ENCODE peak calls at places on chromosomes 7 and 10, in seven cellular contexts. X is adrenal gland, R is fibroblast of the aortic adventitia, N is PC-9, S is glutamatergic neuron, G is H9, D is thoracic aorta. Z is an unnamed sample.

GRCh38 chr7:95690367-95690947 is 81.9 kb upstream of the DYNC1I1 start:
- DNase-seq in X (peak), R (peak), N (peak), S (no peak), G (no peak), D (no peak), Z (peak)

GRCh38 chr10:77909755-77910375 is 16.7 kb downstream of the DLG5 start:
- DNase-seq in X (peak), R (peak), N (peak), S (no peak), G (peak), D (no peak), Z (peak)

GRCh38 chr10:34813626-34814227 is 1.4 kb downstream of the PARD3 start:
- DNase-seq in X (peak), R (peak), N (peak), S (no peak), G (no peak), D (no peak), Z (peak)

GRCh38 chr7:72254455-72254854 is 157.7 kb downstream of the CALN1 start:
- DNase-seq in X (no peak), R (no peak), N (no peak), S (no peak), G (no peak), D (no peak), Z (no peak)

GRCh38 chr10:22244001-22244400 is 26.2 kb upstream of the EBLN1 start:
- DNase-seq in X (no peak), R (no peak), N (no peak), S (no peak), G (peak), D (no peak), Z (no peak)

GRCh38 chr7:131111-132094 is 61.0 kb upstream of the FAM20C start:
- DNase-seq in X (peak), R (no peak), N (no peak), S (no peak), G (no peak), D (no peak), Z (no peak)

GRCh38 chr10:86411281-86411841 is 44.8 kb upstream of the GRID1 start:
- DNase-seq in X (peak), R (peak), N (no peak), S (no peak), G (no peak), D (no peak), Z (peak)

GRCh38 chr7:135322571-135323340 is 89.1 kb downstream of the STRA8 start:
- DNase-seq in X (no peak), R (no peak), N (no peak), S (no peak), G (no peak), D (no peak), Z (no peak)

GRCh38 chr10:133237241-133238065 is at the start of gene VENTX:
- DNase-seq in X (no peak), R (no peak), N (no peak), S (peak), G (peak), D (no peak), Z (no peak)

GRCh38 chr10:22816298-22816653 is 101.9 kb upstream of the PIP4K2A start:
- DNase-seq in X (peak), R (peak), N (peak), S (no peak), G (no peak), D (no peak), Z (peak)

GRCh38 chr7:91351374-91351773 is 87.1 kb downstream of the FZD1 start:
- DNase-seq in X (no peak), R (peak), N (no peak), S (no peak), G (no peak), D (no peak), Z (peak)

GRCh38 chr7:77740257-77740656 is 44.0 kb downstream of the RSBN1L start:
- DNase-seq in X (no peak), R (no peak), N (no peak), S (no peak), G (no peak), D (no peak), Z (no peak)

GRCh38 chr10:131323880-131324279 is 12.4 kb upstream of the TCERG1L start:
- DNase-seq in X (no peak), R (no peak), N (no peak), S (no peak), G (no peak), D (no peak), Z (no peak)

GRCh38 chr7:111011500-111011899 is 79.4 kb upstream of the LRRN3 start:
- DNase-seq in X (no peak), R (no peak), N (no peak), S (no peak), G (no peak), D (no peak), Z (no peak)

GRCh38 chr10:83886871-83887270 is 252.4 kb upstream of the GHITM start:
- DNase-seq in X (no peak), R (no peak), N (no peak), S (no peak), G (no peak), D (no peak), Z (no peak)

GRCh38 chr7:68691261-68692216 is 906.7 kb upstream of the AUTS2 start:
- DNase-seq in X (peak), R (peak), N (peak), S (no peak), G (no peak), D (no peak), Z (peak)

GRCh38 chr7:102004831-102005230 is 187.4 kb downstream of the CUX1 start:
- DNase-seq in X (no peak), R (no peak), N (no peak), S (no peak), G (no peak), D (no peak), Z (no peak)

GRCh38 chr10:133391249-133391635 is 2.7 kb upstream of the MTG1 start:
- DNase-seq in X (no peak), R (no peak), N (no peak), S (no peak), G (no peak), D (no peak), Z (no peak)

GRCh38 chr7:73557397-73558257 is at the start of gene BCL7B:
- DNase-seq in X (peak), R (peak), N (peak), S (peak), G (peak), D (no peak), Z (peak)

GRCh38 chr7:138097064-138097741 is 20.9 kb downstream of the AKR1D1 start:
- DNase-seq in X (peak), R (peak), N (peak), S (peak), G (no peak), D (no peak), Z (no peak)

GRCh38 chr7:118152632-118153031 is 31.3 kb upstream of the LSM8 start:
- DNase-seq in X (no peak), R (no peak), N (no peak), S (no peak), G (no peak), D (no peak), Z (no peak)

GRCh38 chr7:3866279-3866678 is 565.2 kb downstream of the SDK1 start:
- DNase-seq in X (no peak), R (no peak), N (no peak), S (no peak), G (no peak), D (no peak), Z (no peak)

GRCh38 chr7:32661501-32661900 is 166.2 kb downstream of the AVL9 start:
- DNase-seq in X (no peak), R (no peak), N (no peak), S (no peak), G (no peak), D (no peak), Z (no peak)

GRCh38 chr10:59127991-59128390 is 48.5 kb upstream of the PHYHIPL start:
- DNase-seq in X (no peak), R (no peak), N (no peak), S (no peak), G (no peak), D (no peak), Z (no peak)

GRCh38 chr7:123355576-123356195 is 155.9 kb upstream of the SLC13A1 start:
- DNase-seq in X (no peak), R (no peak), N (no peak), S (no peak), G (peak), D (no peak), Z (no peak)

GRCh38 chr7:30445770-30446169 is 32.8 kb downstream of the NOD1 start:
- DNase-seq in X (peak), R (peak), N (no peak), S (peak), G (no peak), D (peak), Z (no peak)

GRCh38 chr10:103941801-103942200 is 23.8 kb upstream of the STN1 start:
- DNase-seq in X (no peak), R (no peak), N (no peak), S (no peak), G (no peak), D (no peak), Z (no peak)

GRCh38 chr10:14879055-14879800 is 562 bp downstream of the SUV39H2 start:
- DNase-seq in X (peak), R (peak), N (no peak), S (peak), G (no peak), D (no peak), Z (no peak)

GRCh38 chr10:50577681-50578350 is 45.9 kb downstream of the SGMS1 start:
- DNase-seq in X (peak), R (peak), N (peak), S (no peak), G (no peak), D (no peak), Z (peak)

DNA sequence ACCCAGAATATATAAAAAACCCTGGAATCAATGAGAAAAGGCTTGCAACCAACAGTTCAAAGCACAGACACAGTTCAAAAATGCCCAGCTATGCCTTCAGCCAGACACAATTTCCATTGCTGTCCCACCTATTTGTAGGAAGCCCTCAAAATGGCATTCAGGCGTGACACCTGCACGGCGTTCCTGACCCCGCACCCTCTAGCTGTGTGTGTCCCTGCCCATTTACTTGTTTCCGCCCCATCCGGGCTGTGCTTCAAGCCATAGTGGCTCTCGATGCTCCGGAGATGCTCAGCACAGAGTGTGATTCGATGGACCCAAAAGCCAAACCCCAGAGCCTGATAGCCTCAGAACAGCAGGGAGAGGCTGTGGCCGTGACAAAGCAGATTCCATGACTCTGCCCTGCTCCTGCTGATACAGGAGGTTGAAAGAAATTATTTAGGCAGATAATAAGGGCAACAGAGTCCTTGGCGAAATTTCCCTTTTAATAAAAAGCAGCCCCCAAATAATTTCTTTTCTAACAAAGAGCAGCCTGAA is 13.4 kb downstream of the BUD31 start:
- DNase-seq in X (no peak), R (no peak), N (no peak), S (no peak), G (no peak), D (no peak), Z (no peak)
- TF ChIP-seq CTCF in X (no peak), R (no peak), N (no peak), S (no peak), G (no peak), D (no peak), Z (no peak)

DNA sequence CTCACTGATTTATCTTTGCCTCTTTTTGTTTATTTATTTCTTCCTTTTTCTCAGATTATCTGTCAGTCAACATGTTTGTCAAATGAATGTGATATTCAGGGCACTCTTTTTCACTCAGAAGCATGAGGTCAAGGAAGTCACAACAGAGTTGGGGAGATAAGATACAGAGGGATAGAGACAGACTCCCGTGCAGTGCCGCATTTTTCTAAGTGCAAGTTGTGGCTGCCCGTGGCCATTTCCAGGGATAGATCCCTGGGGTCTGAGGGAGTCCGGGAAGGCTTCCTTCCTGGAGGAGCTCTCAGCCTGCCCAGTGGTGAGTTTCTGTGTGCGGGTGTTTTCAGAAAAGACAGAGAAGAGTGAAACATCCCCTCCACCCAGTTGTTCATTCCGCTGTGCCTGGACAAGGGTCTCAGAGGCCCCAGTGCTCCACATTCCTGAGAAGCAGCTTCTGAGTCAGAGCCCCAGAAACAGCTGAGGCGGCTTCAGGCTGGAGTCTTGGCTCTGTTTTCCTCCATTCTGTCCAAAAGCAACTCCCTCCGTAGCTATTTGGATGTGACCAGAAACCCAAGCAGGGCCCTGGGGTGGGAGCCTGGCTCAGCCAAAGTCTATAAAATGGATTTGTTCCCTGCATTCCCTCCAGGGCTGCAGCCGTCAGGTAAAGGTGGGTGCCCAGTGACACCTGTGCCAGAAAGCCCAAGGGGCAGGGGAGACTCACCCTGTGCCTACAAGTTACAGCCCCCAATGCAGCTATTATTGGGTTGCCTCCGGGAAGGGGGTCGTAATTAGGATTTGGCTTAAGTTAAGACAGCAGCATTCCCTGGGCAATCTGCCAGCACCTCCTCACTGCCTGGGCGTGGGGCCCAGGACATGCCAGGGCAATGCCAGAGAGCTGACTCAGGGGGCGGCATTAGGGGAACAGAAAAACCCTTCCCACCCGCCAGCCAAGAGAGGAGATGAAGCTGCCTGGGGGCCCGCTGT is 13.0 kb upstream of the CAMK2G start:
- DNase-seq in X (peak), R (peak), N (peak), S (no peak), G (no peak), D (peak), Z (peak)
- TF ChIP-seq CTCF in X (no peak), R (no peak), N (peak), S (no peak), G (no peak), D (no peak), Z (peak)

GRCh38 chr7:48031111-48031510 is 2.2 kb upstream of the SUN3 start:
- DNase-seq in X (no peak), R (no peak), N (no peak), S (no peak), G (no peak), D (no peak), Z (no peak)

GRCh38 chr7:48035967-48036478 is 680 bp downstream of the C7orf57 start:
- DNase-seq in X (peak), R (peak), N (peak), S (peak), G (no peak), D (no peak), Z (peak)

GRCh38 chr7:48038815-48039496 is 3.6 kb downstream of the C7orf57 start:
- DNase-seq in X (no peak), R (no peak), N (no peak), S (no peak), G (no peak), D (no peak), Z (no peak)

GRCh38 chr7:48033922-48034321 is 1.4 kb upstream of the C7orf57 start:
- DNase-seq in X (no peak), R (no peak), N (no peak), S (no peak), G (no peak), D (no peak), Z (no peak)

GRCh38 chr7:48035301-48035966 is at the start of gene C7orf57:
- DNase-seq in X (peak), R (peak), N (peak), S (peak), G (peak), D (peak), Z (peak)
- TF ChIP-seq CTCF in X (no peak), R (no peak), N (no peak), S (no peak), G (no peak), D (no peak), Z (peak)

DNA sequence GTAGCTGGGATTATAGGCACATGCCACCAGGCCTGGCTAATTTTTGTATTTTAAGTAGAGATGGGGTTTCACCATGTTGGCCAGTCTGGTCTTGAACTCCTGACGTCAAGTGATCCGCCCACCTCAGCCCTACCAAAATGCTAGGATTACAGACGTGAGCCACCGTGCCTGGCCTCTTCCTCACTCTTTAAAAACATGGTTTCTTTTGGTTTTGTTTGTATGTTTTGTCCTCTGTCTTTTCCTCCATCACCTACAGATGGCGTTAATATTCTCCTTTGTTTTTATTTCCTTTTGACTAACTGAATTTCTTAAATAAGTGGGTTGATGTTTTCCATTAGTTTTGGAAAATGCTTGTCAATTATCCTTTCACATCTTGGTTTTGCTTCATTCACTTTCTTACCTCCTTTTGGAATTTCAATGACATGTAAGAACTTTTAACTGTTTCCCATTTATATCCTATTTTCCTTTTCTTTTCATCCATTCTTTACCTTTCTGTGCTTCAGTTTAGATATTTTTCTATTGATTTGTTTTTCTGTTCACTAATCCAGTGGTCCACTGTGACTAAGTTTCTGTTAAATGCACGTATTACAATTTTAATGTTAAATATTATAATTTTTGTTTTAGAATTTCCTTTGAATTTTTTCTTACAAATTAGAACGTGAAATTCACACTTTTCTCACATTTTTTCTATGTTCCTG is 104.1 kb downstream of the ZNF467 start:
- DNase-seq in X (no peak), R (peak), N (no peak), S (no peak), G (no peak), D (no peak), Z (peak)
- TF ChIP-seq CTCF in X (peak), R (peak), N (peak), S (no peak), G (peak), D (no peak), Z (peak)

GRCh38 chr10:127699311-127699710 is 37.7 kb upstream of the FOXI2 start:
- DNase-seq in X (no peak), R (no peak), N (no peak), S (no peak), G (no peak), D (no peak), Z (no peak)

GRCh38 chr10:127690176-127690575 is 46.8 kb upstream of the FOXI2 start:
- DNase-seq in X (no peak), R (no peak), N (no peak), S (no peak), G (no peak), D (no peak), Z (no peak)

GRCh38 chr10:127695431-127695830 is 41.6 kb upstream of the FOXI2 start:
- DNase-seq in X (no peak), R (no peak), N (no peak), S (no peak), G (no peak), D (no peak), Z (no peak)

GRCh38 chr10:127694580-127695193 is 42.3 kb upstream of the FOXI2 start:
- DNase-seq in X (peak), R (no peak), N (peak), S (peak), G (peak), D (no peak), Z (no peak)
- TF ChIP-seq CTCF in X (no peak), R (no peak), N (peak), S (peak), G (peak), D (no peak), Z (peak)

GRCh38 chr10:91164520-91165065 is 55.9 kb upstream of the PCGF5 start:
- DNase-seq in X (no peak), R (no peak), N (no peak), S (no peak), G (no peak), D (no peak), Z (no peak)

GRCh38 chr10:91163269-91163708 is 57.2 kb upstream of the PCGF5 start:
- DNase-seq in X (peak), R (peak), N (peak), S (peak), G (peak), D (no peak), Z (peak)

GRCh38 chr10:91162050-91162494 is 58.4 kb upstream of the PCGF5 start:
- DNase-seq in X (peak), R (no peak), N (peak), S (no peak), G (no peak), D (no peak), Z (peak)

GRCh38 chr10:91162495-91163268 is 57.8 kb upstream of the PCGF5 start:
- DNase-seq in X (peak), R (peak), N (peak), S (peak), G (peak), D (peak), Z (peak)

DNA sequence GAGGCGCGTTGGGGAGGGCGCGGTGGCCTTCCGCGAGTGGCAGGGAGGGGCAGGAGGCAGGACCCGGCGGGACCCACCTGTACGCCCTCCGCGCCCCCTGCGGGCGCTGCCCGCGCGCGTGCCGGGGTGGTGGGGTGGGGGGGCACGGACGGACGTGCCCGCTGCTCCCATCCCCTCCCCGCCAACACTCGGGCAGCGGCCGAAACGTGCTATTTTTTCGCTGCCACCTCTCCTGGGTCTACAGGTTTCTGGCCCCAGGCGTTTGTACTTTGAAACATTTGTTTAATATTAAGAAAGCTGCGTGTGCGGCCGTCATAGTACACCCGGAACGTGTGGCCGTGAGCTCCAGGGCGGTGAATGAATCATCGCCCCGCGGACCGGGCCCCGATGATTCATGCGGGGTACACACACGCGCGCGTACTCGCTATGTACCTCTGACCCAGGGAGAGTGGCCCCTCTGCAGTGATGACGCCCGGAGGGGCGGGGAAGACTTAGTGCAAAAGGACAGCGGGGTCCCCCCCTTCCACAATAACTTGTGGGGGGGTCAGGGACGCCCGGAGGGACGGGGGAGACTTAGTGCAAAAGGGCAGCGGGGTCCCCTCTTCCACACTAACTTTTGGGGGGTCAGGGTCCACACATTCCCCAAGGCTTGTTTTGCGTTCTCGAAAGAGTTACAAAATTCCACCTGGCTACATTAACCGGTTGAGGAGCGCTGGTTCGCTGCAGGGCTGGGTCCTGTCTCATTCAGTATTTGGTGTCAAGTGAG is 56.6 kb upstream of the PCGF5 start:
- DNase-seq in X (peak), R (peak), N (peak), S (peak), G (peak), D (peak), Z (peak)
- TF ChIP-seq CTCF in X (no peak), R (no peak), N (no peak), S (no peak), G (no peak), D (peak), Z (peak)